ENCODE peak calls at places on chromosomes 3 and 15, in five cellular contexts. W is PC-3, L is esophagus muscularis mucosa, G is AG04450, M is HCT116. Z is an unnamed sample.

GRCh38 chr3:9146367-9147071 is 102.9 kb downstream of the SRGAP3 start:
- DNase-seq in W (no peak), M (no peak), L (no peak), G (no peak), Z (no peak)

GRCh38 chr15:66815322-66815721 is 113.3 kb downstream of the SMAD6 start:
- DNase-seq in W (peak; percentile 76), M (no peak), L (no peak), G (peak; percentile 57), Z (peak; percentile 82)

GRCh38 chr3:90062018-90062417 is 954.6 kb downstream of the EPHA3 start:
- DNase-seq in M (no peak), W (peak; percentile 51), L (no peak), G (no peak), Z (peak; percentile 62)

GRCh38 chr3:77684115-77684514 is 644.2 kb downstream of the ROBO2 start:
- DNase-seq in M (no peak), W (no peak), G (no peak), L (no peak), Z (no peak)

GRCh38 chr3:79406175-79406574 is 361.6 kb downstream of the ROBO1 start:
- DNase-seq in G (no peak), L (no peak), W (no peak), M (no peak), Z (no peak)

GRCh38 chr3:49869525-49870126 is at the start of gene CAMKV:
- DNase-seq in G (no peak), M (no peak), L (no peak), W (no peak), Z (no peak)

GRCh38 chr3:150319900-150320299 is 88.2 kb upstream of the TSC22D2 start:
- DNase-seq in M (peak; percentile 95), W (peak; percentile 98), L (no peak), G (peak; percentile 83), Z (peak; percentile 93)

GRCh38 chr3:44184319-44184953 is 57.2 kb upstream of the TOPAZ1 start:
- DNase-seq in L (peak; percentile 87), G (no peak), M (no peak), W (no peak), Z (no peak)

GRCh38 chr15:48458876-48459275 is 127.6 kb downstream of the DUT start:
- DNase-seq in L (no peak), G (peak; percentile 52), M (no peak), W (no peak), Z (no peak)

GRCh38 chr15:67125589-67126502 is 60.4 kb downstream of the SMAD3 start:
- DNase-seq in W (peak; percentile 92), L (peak; percentile 95), G (peak; percentile 98), M (peak; percentile 86), Z (peak; percentile 98)

GRCh38 chr3:14170569-14171159 is 7.7 kb downstream of the XPC start:
- DNase-seq in M (no peak), G (peak; percentile 29), W (peak; percentile 53), L (no peak), Z (no peak)

GRCh38 chr15:35466476-35466875 is 79.5 kb downstream of the DPH6 start:
- DNase-seq in L (no peak), G (no peak), W (peak; percentile 50), M (no peak), Z (no peak)

GRCh38 chr15:100968043-100968966 is 49.1 kb downstream of the LRRK1 start:
- DNase-seq in M (no peak), W (peak; percentile 53), L (no peak), G (no peak), Z (peak; percentile 72)

GRCh38 chr15:98451268-98451667 is 197.1 kb upstream of the IGF1R start:
- DNase-seq in M (no peak), G (no peak), W (no peak), L (no peak), Z (no peak)

GRCh38 chr3:110562621-110563020 is 509.0 kb upstream of the NECTIN3 start:
- DNase-seq in M (no peak), W (peak; percentile 25), L (no peak), G (no peak), Z (peak; percentile 6)

GRCh38 chr3:21894459-21895083 is 143.6 kb upstream of the ZNF385D start:
- DNase-seq in M (no peak), W (peak; percentile 66), L (no peak), G (no peak), Z (peak; percentile 32)

GRCh38 chr3:2156244-2156847 is 57.7 kb downstream of the CNTN4 start:
- DNase-seq in W (peak; percentile 3), L (no peak), M (no peak), G (no peak), Z (no peak)

GRCh38 chr15:83324799-83325198 is 40.3 kb upstream of the BNC1 start:
- DNase-seq in M (no peak), L (no peak), W (no peak), G (no peak), Z (no peak)

GRCh38 chr15:74443100-74443909 is 9.5 kb upstream of the SEMA7A start:
- DNase-seq in M (no peak), G (no peak), L (no peak), W (no peak), Z (no peak)

GRCh38 chr3:143595456-143596077 is 252.7 kb downstream of the SLC9A9 start:
- DNase-seq in G (no peak), L (peak; percentile 8), W (no peak), M (no peak), Z (no peak)

GRCh38 chr3:170705136-170705535 is 119.3 kb upstream of the SLC7A14 start:
- DNase-seq in G (no peak), M (no peak), W (no peak), L (no peak), Z (no peak)

GRCh38 chr15:88238618-88239430 is 17.7 kb downstream of the NTRK3 start:
- DNase-seq in M (no peak), W (no peak), L (no peak), G (no peak), Z (peak; percentile 11)

GRCh38 chr15:33242669-33243191 is 48.2 kb upstream of the FMN1 start:
- DNase-seq in W (peak; percentile 62), G (no peak), L (peak; percentile 42), M (no peak), Z (peak; percentile 62)

GRCh38 chr3:178406206-178406605 is 130.0 kb upstream of the KCNMB2 start:
- DNase-seq in G (no peak), L (no peak), M (no peak), W (no peak), Z (no peak)

GRCh38 chr3:39208463-39209055 is 16.2 kb upstream of the XIRP1 start:
- DNase-seq in W (peak; percentile 76), L (peak; percentile 91), M (peak; percentile 54), G (peak; percentile 15), Z (peak; percentile 47)

GRCh38 chr3:194494951-194495374 is 8.2 kb upstream of the ATP13A3 start:
- DNase-seq in M (no peak), L (peak; percentile 66), G (no peak), W (no peak), Z (no peak)

GRCh38 chr3:189460511-189460910 is 170.7 kb upstream of the TP63 start:
- DNase-seq in W (no peak), M (no peak), G (no peak), L (no peak), Z (no peak)

GRCh38 chr15:41876689-41877088 is 17.2 kb downstream of the SPTBN5 start:
- DNase-seq in L (no peak), M (no peak), G (no peak), W (no peak), Z (no peak)

GRCh38 chr15:55694652-55695150 is 48.3 kb downstream of the PRTG start:
- DNase-seq in L (no peak), W (peak; percentile 57), M (no peak), G (peak; percentile 37), Z (no peak)

GRCh38 chr3:179175358-179175757 is 27.2 kb downstream of the PIK3CA start:
- DNase-seq in L (no peak), G (no peak), W (no peak), M (no peak), Z (no peak)

GRCh38 chr3:194313642-194314430 is 37.3 kb downstream of the CPN2 start:
- DNase-seq in G (no peak), L (no peak), M (no peak), W (peak; percentile 12), Z (no peak)

GRCh38 chr3:107450254-107450653 is 72.5 kb upstream of the BBX start:
- DNase-seq in M (no peak), L (no peak), G (no peak), W (peak; percentile 61), Z (peak; percentile 29)

GRCh38 chr15:71294636-71295241 is 179.5 kb downstream of the THSD4 start:
- DNase-seq in W (peak; percentile 97), G (peak; percentile 71), M (peak; percentile 84), L (no peak), Z (peak; percentile 89)

GRCh38 chr3:156460206-156460609 is 94.7 kb downstream of the SSR3 start:
- DNase-seq in M (no peak), G (no peak), L (no peak), W (no peak), Z (no peak)

GRCh38 chr15:74127954-74128784 is 2.2 kb upstream of the ISLR2 start:
- DNase-seq in G (no peak), M (no peak), L (no peak), W (no peak), Z (no peak)

GRCh38 chr15:52528465-52529288 is at the start of gene MYO5A:
- DNase-seq in M (peak; percentile 22), G (no peak), W (peak; percentile 63), L (no peak), Z (peak; percentile 63)
- TF ChIP-seq CTCF in M (peak; percentile 1), G (no peak), W (no peak), L (peak; percentile 33), Z (no peak)

DNA sequence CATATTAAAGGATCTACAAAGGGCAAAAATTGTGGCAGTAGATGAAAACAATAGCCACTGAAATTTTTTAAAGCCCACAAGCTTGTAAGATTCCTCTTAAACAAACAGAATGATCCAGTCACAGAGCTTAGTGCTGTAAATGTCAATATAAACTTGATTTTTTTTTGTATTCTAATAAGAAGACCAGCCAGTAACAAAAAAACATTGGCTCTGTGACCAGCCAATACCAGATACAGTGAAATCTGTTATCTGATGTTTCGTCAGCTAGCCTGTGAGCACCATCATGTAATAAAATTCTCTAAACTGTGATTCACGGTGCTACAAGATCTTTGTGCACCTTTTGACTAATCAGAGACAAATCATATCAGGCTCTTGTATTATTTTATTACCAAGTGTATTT is 72.2 kb downstream of the FILIP1L start:
- DNase-seq in W (peak; percentile 97), L (no peak), G (peak; percentile 78), M (no peak), Z (peak; percentile 91)
- H3K27ac ChIP-seq in W (peak overlapping the region; percentile 86), L (peak overlapping the region; percentile 79), G (peak overlapping the region; percentile 92), M (peak overlapping the region; percentile 40), Z (peak overlapping the region; percentile 94)

GRCh38 chr3:184690236-184690883 is 21.5 kb downstream of the MAGEF1 start:
- DNase-seq in L (no peak), W (no peak), M (no peak), G (no peak), Z (no peak)

GRCh38 chr3:184694266-184694665 is 17.6 kb downstream of the MAGEF1 start:
- DNase-seq in W (no peak), M (no peak), L (no peak), G (no peak), Z (no peak)

GRCh38 chr3:184688872-184689271 is 23.0 kb downstream of the MAGEF1 start:
- DNase-seq in L (no peak), M (no peak), W (no peak), G (no peak), Z (no peak)

GRCh38 chr3:184693011-184693975 is 18.6 kb downstream of the MAGEF1 start:
- DNase-seq in M (no peak), L (no peak), G (no peak), W (no peak), Z (no peak)

GRCh38 chr3:184691397-184692131 is 20.3 kb downstream of the MAGEF1 start:
- DNase-seq in W (no peak), L (no peak), M (no peak), G (no peak), Z (no peak)
- H3K4me3 ChIP-seq in W (no peak overlapping the region), L (no peak overlapping the region), M (no peak overlapping the region), G (no peak overlapping the region), Z (no peak overlapping the region)

GRCh38 chr15:39920510-39921273 is 626 bp upstream of the GPR176 start:
- DNase-seq in G (no peak), L (no peak), M (no peak), W (peak; percentile 80), Z (peak; percentile 67)
- TF ChIP-seq CTCF in G (no peak), L (no peak), M (no peak), W (no peak), Z (no peak)

Z was measured in brain microvascular endothelial cell.